ENCODE peak calls at places on chromosomes 16 and 17, in six cellular contexts. M is fibroblast of pulmonary artery, R is progenitor cell of endocrine pancreas, V is esophagus squamous epithelium, P is AG10803, G is AG09319. J is an unnamed sample.

GRCh38 chr17:48990882-48991357 is 6.3 kb upstream of the IGF2BP1 start:
- DNase-seq in M (no peak), R (no peak), V (no peak), P (no peak), G (no peak), J (no peak)

GRCh38 chr16:57956924-57957323 is 14.0 kb downstream of the CNGB1 start:
- DNase-seq in M (no peak), R (no peak), V (no peak), P (no peak), G (no peak), J (no peak)

GRCh38 chr17:69047368-69048263 is 13.1 kb downstream of the ABCA9 start:
- DNase-seq in M (peak; percentile 99), R (peak; percentile 33), V (no peak), P (peak; percentile 87), G (peak; percentile 53), J (no peak)

GRCh38 chr16:49472598-49472997 is 99.0 kb downstream of the C16orf78 start:
- DNase-seq in M (no peak), R (no peak), V (no peak), P (no peak), G (no peak), J (no peak)

GRCh38 chr16:69724981-69725479 is 1.3 kb downstream of the NQO1 start:
- DNase-seq in M (peak; percentile 31), R (no peak), V (no peak), P (no peak), G (no peak), J (no peak)

GRCh38 chr17:57667461-57667923 is 77.6 kb downstream of the CCDC182 start:
- DNase-seq in M (no peak), R (no peak), V (no peak), P (no peak), G (no peak), J (no peak)

GRCh38 chr16:24801761-24802302 is 43.9 kb upstream of the SLC5A11 start:
- DNase-seq in M (peak; percentile 19), R (no peak), V (no peak), P (no peak), G (no peak), J (no peak)

GRCh38 chr16:11109551-11109950 is 146.5 kb downstream of the SOCS1 start:
- DNase-seq in M (no peak), R (no peak), V (no peak), P (no peak), G (no peak), J (no peak)

GRCh38 chr16:87535855-87536794 is 43.3 kb upstream of the ZCCHC14 start:
- DNase-seq in M (no peak), R (no peak), V (no peak), P (no peak), G (no peak), J (no peak)

GRCh38 chr16:17311333-17312099 is 159.2 kb downstream of the XYLT1 start:
- DNase-seq in M (no peak), R (no peak), V (no peak), P (no peak), G (no peak), J (no peak)

GRCh38 chr16:74123826-74124225 is 172.8 kb upstream of the PSMD7 start:
- DNase-seq in M (no peak), R (no peak), V (no peak), P (no peak), G (no peak), J (no peak)

GRCh38 chr17:82603981-82604448 is 44.2 kb downstream of the WDR45B start:
- DNase-seq in M (no peak), R (no peak), V (no peak), P (no peak), G (no peak), J (no peak)

GRCh38 chr16:1296688-1297412 is 12.6 kb upstream of the UBE2I start:
- DNase-seq in M (no peak), R (no peak), V (no peak), P (peak; percentile 34), G (no peak), J (no peak)

GRCh38 chr17:3970668-3971067 is 6.4 kb upstream of the ATP2A3 start:
- DNase-seq in M (no peak), R (no peak), V (no peak), P (no peak), G (no peak), J (no peak)

GRCh38 chr17:31254654-31255053 is 42.4 kb downstream of the OMG start:
- DNase-seq in M (no peak), R (no peak), V (no peak), P (no peak), G (no peak), J (no peak)

GRCh38 chr17:27381007-27381501 is 75.2 kb upstream of the KSR1 start:
- DNase-seq in M (peak; percentile 58), R (peak; percentile 42), V (no peak), P (peak; percentile 32), G (no peak), J (peak; percentile 57)

GRCh38 chr17:13476722-13477121 is 125.0 kb downstream of the HS3ST3A1 start:
- DNase-seq in M (peak; percentile 60), R (no peak), V (no peak), P (peak; percentile 48), G (no peak), J (no peak)

GRCh38 chr16:51166116-51166515 is 15.0 kb upstream of the SALL1 start:
- DNase-seq in M (no peak), R (no peak), V (no peak), P (no peak), G (no peak), J (no peak)

GRCh38 chr17:57954421-57955182 is 610 bp downstream of the CUEDC1 start:
- DNase-seq in M (peak; percentile 52), R (no peak), V (no peak), P (peak; percentile 74), G (no peak), J (peak; percentile 67)

GRCh38 chr16:23595951-23596720 is at the start of gene NDUFAB1:
- DNase-seq in M (peak; percentile 85), R (peak; percentile 87), V (peak; percentile 23), P (peak; percentile 85), G (peak; percentile 45), J (peak; percentile 47)

GRCh38 chr17:65254166-65254565 is 117.0 kb downstream of the RGS9 start:
- DNase-seq in M (peak; percentile 44), R (no peak), V (no peak), P (no peak), G (no peak), J (no peak)

GRCh38 chr17:51260237-51260959 is at the start of gene UTP18:
- DNase-seq in M (peak; percentile 98), R (peak; percentile 92), V (peak; percentile 89), P (peak; percentile 98), G (peak; percentile 96), J (peak; percentile 46)

GRCh38 chr16:72788269-72788809 is 259.6 kb downstream of the ZFHX3 start:
- DNase-seq in M (no peak), R (no peak), V (no peak), P (no peak), G (no peak), J (no peak)

DNA sequence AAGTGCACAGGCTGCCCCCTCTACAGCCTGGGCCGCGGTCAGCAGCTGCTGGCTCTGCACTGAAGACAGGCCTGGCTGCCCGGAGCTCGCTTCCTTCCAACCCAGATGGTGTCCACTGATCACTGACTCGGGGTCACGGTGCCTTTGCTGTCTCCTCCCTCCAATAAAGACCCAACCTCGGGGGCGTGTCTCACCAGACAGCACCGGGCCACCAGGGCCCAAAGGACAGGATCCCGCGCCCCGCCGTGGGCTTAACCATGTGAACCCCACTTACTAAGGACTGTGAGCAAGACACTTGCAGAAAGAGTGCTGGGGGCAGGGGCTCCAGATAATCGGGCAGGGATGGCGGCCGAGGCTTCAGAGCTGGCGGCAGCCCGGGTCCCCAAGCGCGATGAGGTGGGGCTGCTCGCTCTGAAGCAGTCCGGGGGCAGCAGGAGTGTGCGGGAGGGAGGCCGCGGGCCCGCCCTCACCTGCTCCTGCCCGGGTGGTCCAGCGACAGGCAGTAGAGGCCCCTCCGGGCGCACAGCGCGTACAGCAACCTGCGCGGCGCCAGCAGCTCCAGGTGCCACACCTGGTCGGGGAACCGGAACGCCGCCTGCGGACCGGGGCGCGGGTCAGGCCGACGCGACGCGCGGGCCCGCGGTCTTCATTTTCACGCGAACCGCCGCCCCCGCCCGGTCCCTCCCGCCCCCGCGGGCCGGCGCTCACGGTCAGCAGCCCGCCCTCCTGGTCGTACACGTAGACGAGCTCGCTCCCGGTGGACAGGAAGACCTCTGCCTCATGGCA is 502 bp downstream of the FAAP100 start:
- DNase-seq in M (no peak), R (no peak), V (no peak), P (peak; percentile 27), G (no peak), J (no peak)
- TF ChIP-seq CTCF in M (no peak), R (no peak), V (no peak), P (no peak), G (no peak), J (no peak)

GRCh38 chr16:3282103-3282746 is 1.1 kb upstream of the ZNF263 start:
- DNase-seq in M (no peak), R (peak; percentile 43), V (no peak), P (no peak), G (no peak), J (no peak)

GRCh38 chr16:3281222-3281621 is 2.1 kb upstream of the ZNF263 start:
- DNase-seq in M (no peak), R (no peak), V (no peak), P (no peak), G (no peak), J (no peak)

GRCh38 chr16:3283525-3284447 is 495 bp downstream of the ZNF263 start:
- DNase-seq in M (peak; percentile 10), R (peak; percentile 9), V (no peak), P (no peak), G (no peak), J (no peak)

GRCh38 chr16:3285131-3285530 is 1.8 kb downstream of the ZNF263 start:
- DNase-seq in M (no peak), R (no peak), V (no peak), P (no peak), G (no peak), J (no peak)

GRCh38 chr16:3282747-3283524 is at the start of gene ZNF263:
- DNase-seq in M (peak; percentile 99), R (peak; percentile 82), V (peak; percentile 84), P (peak; percentile 98), G (peak; percentile 95), J (peak; percentile 89)
- TF ChIP-seq CTCF in M (no peak), R (no peak), V (no peak), P (no peak), G (no peak), J (no peak)

GRCh38 chr17:20116683-20117309 is 107.6 kb downstream of the SPECC1 start:
- DNase-seq in M (peak; percentile 61), R (peak; percentile 19), V (no peak), P (peak; percentile 50), G (peak; percentile 22), J (no peak)
- TF ChIP-seq CTCF in M (peak; percentile 70), R (peak; percentile 72), V (peak; percentile 45), P (peak; percentile 74), G (peak; percentile 64), J (peak; percentile 47)

GRCh38 chr16:64470916-64471315 is 650.9 kb downstream of the CDH11 start:
- DNase-seq in M (peak; percentile 21), R (no peak), V (no peak), P (no peak), G (no peak), J (no peak)

GRCh38 chr16:64469351-64469750 is 652.5 kb downstream of the CDH11 start:
- DNase-seq in M (no peak), R (no peak), V (no peak), P (no peak), G (no peak), J (no peak)

GRCh38 chr16:64468515-64469090 is 653.3 kb downstream of the CDH11 start:
- DNase-seq in M (no peak), R (no peak), V (no peak), P (no peak), G (no peak), J (no peak)

GRCh38 chr16:64475627-64476351 is 646.1 kb downstream of the CDH11 start:
- DNase-seq in M (peak; percentile 62), R (no peak), V (no peak), P (peak; percentile 29), G (no peak), J (no peak)

GRCh38 chr16:64469906-64470702 is 651.8 kb downstream of the CDH11 start:
- DNase-seq in M (peak; percentile 35), R (no peak), V (no peak), P (no peak), G (no peak), J (no peak)
- TF ChIP-seq CTCF in M (peak; percentile 45), R (no peak), V (no peak), P (peak; percentile 34), G (peak; percentile 48), J (no peak)

J was measured in D721Med.